ENCODE peak calls at places on chromosome 1, in five cellular contexts. A is activated T-helper 1 cell treated with anti-CD3 and anti-CD28 coated beads, Interleukin-12 subunit alpha, Interleukin-12 subunit beta, Interleukin-2, Interleukin-4 antibody, amounts not matched to agents 30 ng/mL and 10 ng/mL and 1 ng/mL, durations not matched to agents 14 hours and 24 hours and 36 hours; U is adrenal gland; H is GM10248; I is pancreas. X is an unnamed sample.

GRCh38 chr1:18915341-18915740 is 13.0 kb upstream of the ALDH4A1 start:
- DNase-seq in A (no peak), U (no peak), H (no peak), I (no peak), X (no peak)

GRCh38 chr1:6424619-6425593 is at the start of gene ESPN:
- DNase-seq in A (no peak), U (no peak), H (peak; percentile 67), I (no peak), X (peak; percentile 94)

GRCh38 chr1:58791106-58791505 is 7.3 kb upstream of the JUN start:
- DNase-seq in A (no peak), U (no peak), H (no peak), I (no peak), X (no peak)

GRCh38 chr1:212873518-212873917 is 15.4 kb downstream of the FLVCR1 start:
- DNase-seq in A (no peak), U (no peak), H (peak; percentile 22), I (no peak), X (no peak)

GRCh38 chr1:45477646-45478045 is 13.3 kb downstream of the TESK2 start:
- DNase-seq in A (no peak), U (no peak), H (no peak), I (no peak), X (no peak)

GRCh38 chr1:228393268-228393699 is 13.4 kb downstream of the TRIM11 start:
- DNase-seq in A (no peak), U (peak; percentile 79), H (no peak), I (peak; percentile 71), X (peak; percentile 81)

GRCh38 chr1:53783056-53783455 is 44.1 kb upstream of the GLIS1 start:
- DNase-seq in A (peak; percentile 14), U (no peak), H (no peak), I (no peak), X (no peak)

GRCh38 chr1:44338136-44338535 is 16.9 kb downstream of the ERI3 start:
- DNase-seq in A (no peak), U (no peak), H (no peak), I (no peak), X (no peak)

GRCh38 chr1:12556368-12556930 is 61.6 kb downstream of the DHRS3 start:
- DNase-seq in A (no peak), U (peak; percentile 37), H (no peak), I (peak; percentile 49), X (peak; percentile 74)

GRCh38 chr1:62875676-62876075 is 91.7 kb downstream of the ATG4C start:
- DNase-seq in A (no peak), U (no peak), H (no peak), I (no peak), X (no peak)

GRCh38 chr1:92410706-92411105 is 76.0 kb downstream of the GFI1 start:
- DNase-seq in A (peak; percentile 29), U (no peak), H (no peak), I (no peak), X (no peak)

X was measured in H7.